ENCODE peak calls at places on chromosome 20, in ten cellular contexts. One of them, this sample, is unnamed.

GRCh38 chr20:23327617-23328333 is 22.8 kb upstream of the NXT1 start:
- DNase-seq in T47D: no peak
- DNase-seq in adipocyte: no peak
- DNase-seq in heart left ventricle: no peak
- DNase-seq in COR-L47: no peak
- DNase-seq in substantia nigra: no peak
- DNase-seq in stimulated activated CD4-positive, alpha-beta T cell treated with anti-CD3 and anti-CD28 coated beads, TNF-alpha, amount 100 ng/mL, for 24 hours: no peak
- DNase-seq in sciatic nerve: no peak
- DNase-seq in activated CD8-positive, alpha-beta memory T cell treated with anti-CD3 and anti-CD28 coated beads for 1 hour: no peak
- DNase-seq in NCI-H69: no peak
- DNase-seq in this sample: no peak

GRCh38 chr20:47189060-47189459 is 167.4 kb downstream of the ZMYND8 start:
- DNase-seq in stimulated activated CD4-positive, alpha-beta T cell treated with anti-CD3 and anti-CD28 coated beads, TNF-alpha, amount 100 ng/mL, for 24 hours: no peak
- DNase-seq in COR-L47: no peak
- DNase-seq in heart left ventricle: no peak
- DNase-seq in adipocyte: no peak
- DNase-seq in T47D: no peak
- DNase-seq in activated CD8-positive, alpha-beta memory T cell treated with anti-CD3 and anti-CD28 coated beads for 1 hour: no peak
- DNase-seq in sciatic nerve: no peak
- DNase-seq in substantia nigra: no peak
- DNase-seq in NCI-H69: no peak
- DNase-seq in this sample: no peak

GRCh38 chr20:1150218-1150617 is 31.8 kb downstream of the PSMF1 start:
- DNase-seq in heart left ventricle: no peak
- DNase-seq in sciatic nerve: no peak
- DNase-seq in activated CD8-positive, alpha-beta memory T cell treated with anti-CD3 and anti-CD28 coated beads for 1 hour: no peak
- DNase-seq in COR-L47: no peak
- DNase-seq in NCI-H69: no peak
- DNase-seq in adipocyte: no peak
- DNase-seq in substantia nigra: no peak
- DNase-seq in T47D: no peak
- DNase-seq in stimulated activated CD4-positive, alpha-beta T cell treated with anti-CD3 and anti-CD28 coated beads, TNF-alpha, amount 100 ng/mL, for 24 hours: peak; percentile 3
- DNase-seq in this sample: no peak

GRCh38 chr20:23782366-23782983 is 31.7 kb upstream of the CST1 start:
- DNase-seq in adipocyte: peak; percentile 42
- DNase-seq in activated CD8-positive, alpha-beta memory T cell treated with anti-CD3 and anti-CD28 coated beads for 1 hour: no peak
- DNase-seq in substantia nigra: no peak
- DNase-seq in COR-L47: peak; percentile 35
- DNase-seq in NCI-H69: peak; percentile 31
- DNase-seq in heart left ventricle: no peak
- DNase-seq in T47D: peak; percentile 69
- DNase-seq in stimulated activated CD4-positive, alpha-beta T cell treated with anti-CD3 and anti-CD28 coated beads, TNF-alpha, amount 100 ng/mL, for 24 hours: peak; percentile 1
- DNase-seq in sciatic nerve: no peak
- DNase-seq in this sample: peak; percentile 15

GRCh38 chr20:32777177-32777956 is 15.2 kb downstream of the DNMT3B start:
- DNase-seq in substantia nigra: no peak
- DNase-seq in heart left ventricle: no peak
- DNase-seq in NCI-H69: peak; percentile 55
- DNase-seq in stimulated activated CD4-positive, alpha-beta T cell treated with anti-CD3 and anti-CD28 coated beads, TNF-alpha, amount 100 ng/mL, for 24 hours: no peak
- DNase-seq in activated CD8-positive, alpha-beta memory T cell treated with anti-CD3 and anti-CD28 coated beads for 1 hour: no peak
- DNase-seq in COR-L47: no peak
- DNase-seq in sciatic nerve: no peak
- DNase-seq in adipocyte: no peak
- DNase-seq in T47D: no peak
- DNase-seq in this sample: no peak

GRCh38 chr20:46406986-46407670 is 713 bp upstream of the ELMO2 start:
- DNase-seq in T47D: peak; percentile 74
- DNase-seq in activated CD8-positive, alpha-beta memory T cell treated with anti-CD3 and anti-CD28 coated beads for 1 hour: peak; percentile 70
- DNase-seq in substantia nigra: peak; percentile 53
- DNase-seq in stimulated activated CD4-positive, alpha-beta T cell treated with anti-CD3 and anti-CD28 coated beads, TNF-alpha, amount 100 ng/mL, for 24 hours: peak; percentile 88
- DNase-seq in heart left ventricle: peak; percentile 66
- DNase-seq in COR-L47: peak; percentile 91
- DNase-seq in sciatic nerve: peak; percentile 85
- DNase-seq in adipocyte: peak; percentile 58
- DNase-seq in NCI-H69: peak; percentile 78
- DNase-seq in this sample: no peak

GRCh38 chr20:50958733-50959542 is at the start of gene MOCS3:
- DNase-seq in activated CD8-positive, alpha-beta memory T cell treated with anti-CD3 and anti-CD28 coated beads for 1 hour: peak; percentile 57
- DNase-seq in T47D: peak; percentile 96
- DNase-seq in substantia nigra: peak; percentile 85
- DNase-seq in adipocyte: peak; percentile 97
- DNase-seq in COR-L47: peak; percentile 87
- DNase-seq in sciatic nerve: peak; percentile 88
- DNase-seq in NCI-H69: peak; percentile 89
- DNase-seq in stimulated activated CD4-positive, alpha-beta T cell treated with anti-CD3 and anti-CD28 coated beads, TNF-alpha, amount 100 ng/mL, for 24 hours: peak; percentile 66
- DNase-seq in heart left ventricle: peak; percentile 87
- DNase-seq in this sample: peak; percentile 67

GRCh38 chr20:18284805-18285533 is 3.4 kb upstream of the ZNF133 start:
- DNase-seq in stimulated activated CD4-positive, alpha-beta T cell treated with anti-CD3 and anti-CD28 coated beads, TNF-alpha, amount 100 ng/mL, for 24 hours: no peak
- DNase-seq in COR-L47: no peak
- DNase-seq in heart left ventricle: no peak
- DNase-seq in adipocyte: peak; percentile 22
- DNase-seq in substantia nigra: no peak
- DNase-seq in sciatic nerve: no peak
- DNase-seq in T47D: no peak
- DNase-seq in activated CD8-positive, alpha-beta memory T cell treated with anti-CD3 and anti-CD28 coated beads for 1 hour: no peak
- DNase-seq in NCI-H69: no peak
- DNase-seq in this sample: no peak

GRCh38 chr20:40869416-40870147 is 159.0 kb upstream of the TOP1 start:
- DNase-seq in sciatic nerve: no peak
- DNase-seq in substantia nigra: no peak
- DNase-seq in stimulated activated CD4-positive, alpha-beta T cell treated with anti-CD3 and anti-CD28 coated beads, TNF-alpha, amount 100 ng/mL, for 24 hours: no peak
- DNase-seq in heart left ventricle: no peak
- DNase-seq in activated CD8-positive, alpha-beta memory T cell treated with anti-CD3 and anti-CD28 coated beads for 1 hour: no peak
- DNase-seq in T47D: no peak
- DNase-seq in COR-L47: no peak
- DNase-seq in adipocyte: no peak
- DNase-seq in NCI-H69: no peak
- DNase-seq in this sample: no peak

GRCh38 chr20:22746957-22747356 is 162.6 kb upstream of the FOXA2 start:
- DNase-seq in sciatic nerve: no peak
- DNase-seq in NCI-H69: no peak
- DNase-seq in T47D: no peak
- DNase-seq in activated CD8-positive, alpha-beta memory T cell treated with anti-CD3 and anti-CD28 coated beads for 1 hour: no peak
- DNase-seq in stimulated activated CD4-positive, alpha-beta T cell treated with anti-CD3 and anti-CD28 coated beads, TNF-alpha, amount 100 ng/mL, for 24 hours: no peak
- DNase-seq in COR-L47: no peak
- DNase-seq in heart left ventricle: no peak
- DNase-seq in adipocyte: no peak
- DNase-seq in substantia nigra: no peak
- DNase-seq in this sample: no peak

GRCh38 chr20:49245921-49246740 is 26.9 kb downstream of the DDX27 start:
- DNase-seq in activated CD8-positive, alpha-beta memory T cell treated with anti-CD3 and anti-CD28 coated beads for 1 hour: no peak
- DNase-seq in adipocyte: peak; percentile 71
- DNase-seq in stimulated activated CD4-positive, alpha-beta T cell treated with anti-CD3 and anti-CD28 coated beads, TNF-alpha, amount 100 ng/mL, for 24 hours: no peak
- DNase-seq in NCI-H69: peak; percentile 45
- DNase-seq in T47D: peak; percentile 78
- DNase-seq in COR-L47: peak; percentile 38
- DNase-seq in heart left ventricle: peak; percentile 26
- DNase-seq in sciatic nerve: no peak
- DNase-seq in substantia nigra: no peak
- DNase-seq in this sample: peak; percentile 40